ENCODE peak calls at places on chromosome 10, in ten cellular contexts. One of them, this sample, is unnamed.

GRCh38 chr10:17780727-17781126 is 28.4 kb upstream of the MRC1 start:
- DNase-seq in astrocyte: no peak
- DNase-seq in colonic mucosa: no peak
- DNase-seq in tibial nerve: no peak
- DNase-seq in HCT116: no peak
- DNase-seq in cardiac muscle cell: no peak
- DNase-seq in right atrium auricular region: no peak
- DNase-seq in spleen: no peak
- DNase-seq in SJSA1: no peak
- DNase-seq in fibroblast of lung: no peak
- DNase-seq in this sample: no peak

GRCh38 chr10:25875555-25876165 is 58.4 kb upstream of the MYO3A start:
- DNase-seq in astrocyte: peak; percentile 39
- DNase-seq in colonic mucosa: peak; percentile 80
- DNase-seq in tibial nerve: peak; percentile 81
- DNase-seq in HCT116: peak; percentile 57
- DNase-seq in cardiac muscle cell: peak; percentile 80
- DNase-seq in right atrium auricular region: peak; percentile 74
- DNase-seq in spleen: peak; percentile 82
- DNase-seq in SJSA1: peak; percentile 77
- DNase-seq in fibroblast of lung: peak; percentile 55
- DNase-seq in this sample: peak; percentile 15

GRCh38 chr10:91123246-91123645 is 97.2 kb upstream of the PCGF5 start:
- DNase-seq in astrocyte: no peak
- DNase-seq in colonic mucosa: no peak
- DNase-seq in tibial nerve: no peak
- DNase-seq in HCT116: no peak
- DNase-seq in cardiac muscle cell: no peak
- DNase-seq in right atrium auricular region: no peak
- DNase-seq in spleen: no peak
- DNase-seq in SJSA1: no peak
- DNase-seq in fibroblast of lung: no peak
- DNase-seq in this sample: no peak

GRCh38 chr10:6200588-6201510 is 1.9 kb upstream of the PFKFB3 start:
- DNase-seq in astrocyte: no peak
- DNase-seq in colonic mucosa: peak; percentile 56
- DNase-seq in tibial nerve: no peak
- DNase-seq in HCT116: no peak
- DNase-seq in cardiac muscle cell: no peak
- DNase-seq in right atrium auricular region: no peak
- DNase-seq in spleen: peak; percentile 88
- DNase-seq in SJSA1: no peak
- DNase-seq in fibroblast of lung: peak; percentile 21
- DNase-seq in this sample: peak; percentile 6

GRCh38 chr10:43890124-43890523 is 241.4 kb upstream of the ZNF32 start:
- DNase-seq in astrocyte: peak; percentile 89
- DNase-seq in colonic mucosa: no peak
- DNase-seq in tibial nerve: no peak
- DNase-seq in HCT116: no peak
- DNase-seq in cardiac muscle cell: peak; percentile 49
- DNase-seq in right atrium auricular region: no peak
- DNase-seq in spleen: no peak
- DNase-seq in SJSA1: no peak
- DNase-seq in fibroblast of lung: peak; percentile 93
- DNase-seq in this sample: no peak

GRCh38 chr10:2979267-2979660 is 88.1 kb upstream of the PFKP start:
- DNase-seq in astrocyte: peak; percentile 26
- DNase-seq in colonic mucosa: no peak
- DNase-seq in tibial nerve: peak; percentile 28
- DNase-seq in HCT116: no peak
- DNase-seq in cardiac muscle cell: peak; percentile 69
- DNase-seq in right atrium auricular region: no peak
- DNase-seq in spleen: no peak
- DNase-seq in SJSA1: no peak
- DNase-seq in fibroblast of lung: peak; percentile 47
- DNase-seq in this sample: no peak

GRCh38 chr10:104146871-104147270 is 24.9 kb downstream of the SFR1 start:
- DNase-seq in astrocyte: no peak
- DNase-seq in colonic mucosa: no peak
- DNase-seq in tibial nerve: no peak
- DNase-seq in HCT116: no peak
- DNase-seq in cardiac muscle cell: no peak
- DNase-seq in right atrium auricular region: no peak
- DNase-seq in spleen: no peak
- DNase-seq in SJSA1: no peak
- DNase-seq in fibroblast of lung: no peak
- DNase-seq in this sample: no peak

GRCh38 chr10:109934958-109935793 is 11.9 kb upstream of the XPNPEP1 start:
- DNase-seq in astrocyte: peak; percentile 86
- DNase-seq in colonic mucosa: no peak
- DNase-seq in tibial nerve: peak; percentile 28
- DNase-seq in HCT116: no peak
- DNase-seq in cardiac muscle cell: peak; percentile 68
- DNase-seq in right atrium auricular region: no peak
- DNase-seq in spleen: no peak
- DNase-seq in SJSA1: no peak
- DNase-seq in fibroblast of lung: peak; percentile 90
- DNase-seq in this sample: peak; percentile 46

GRCh38 chr10:116767235-116767634 is 24.9 kb upstream of the HSPA12A start:
- DNase-seq in astrocyte: no peak
- DNase-seq in colonic mucosa: peak; percentile 75
- DNase-seq in tibial nerve: no peak
- DNase-seq in HCT116: no peak
- DNase-seq in cardiac muscle cell: peak; percentile 33
- DNase-seq in right atrium auricular region: no peak
- DNase-seq in spleen: no peak
- DNase-seq in SJSA1: no peak
- DNase-seq in fibroblast of lung: peak; percentile 5
- DNase-seq in this sample: no peak

GRCh38 chr10:89301231-89301630 is 615 bp upstream of the IFIT2 start:
- DNase-seq in astrocyte: peak; percentile 30
- DNase-seq in colonic mucosa: peak; percentile 35
- DNase-seq in tibial nerve: peak; percentile 51
- DNase-seq in HCT116: no peak
- DNase-seq in cardiac muscle cell: peak; percentile 66
- DNase-seq in right atrium auricular region: no peak
- DNase-seq in spleen: no peak
- DNase-seq in SJSA1: no peak
- DNase-seq in fibroblast of lung: peak; percentile 53
- DNase-seq in this sample: no peak

GRCh38 chr10:114427124-114427852 is 23.0 kb upstream of the AFAP1L2 start:
- DNase-seq in astrocyte: no peak
- DNase-seq in colonic mucosa: no peak
- DNase-seq in tibial nerve: no peak
- DNase-seq in HCT116: no peak
- DNase-seq in cardiac muscle cell: peak; percentile 27
- DNase-seq in right atrium auricular region: no peak
- DNase-seq in spleen: no peak
- DNase-seq in SJSA1: no peak
- DNase-seq in fibroblast of lung: no peak
- DNase-seq in this sample: no peak

GRCh38 chr10:3109633-3110032 is 42.3 kb downstream of the PFKP start:
- DNase-seq in astrocyte: no peak
- DNase-seq in colonic mucosa: no peak
- DNase-seq in tibial nerve: no peak
- DNase-seq in HCT116: no peak
- DNase-seq in cardiac muscle cell: no peak
- DNase-seq in right atrium auricular region: no peak
- DNase-seq in spleen: no peak
- DNase-seq in SJSA1: no peak
- DNase-seq in fibroblast of lung: no peak
- DNase-seq in this sample: no peak

GRCh38 chr10:2888403-2889004 is 178.8 kb upstream of the PFKP start:
- DNase-seq in astrocyte: no peak
- DNase-seq in colonic mucosa: no peak
- DNase-seq in tibial nerve: no peak
- DNase-seq in HCT116: no peak
- DNase-seq in cardiac muscle cell: no peak
- DNase-seq in right atrium auricular region: no peak
- DNase-seq in spleen: no peak
- DNase-seq in SJSA1: no peak
- DNase-seq in fibroblast of lung: no peak
- DNase-seq in this sample: no peak

GRCh38 chr10:34538291-34538829 is 276.7 kb downstream of the PARD3 start:
- DNase-seq in astrocyte: no peak
- DNase-seq in colonic mucosa: no peak
- DNase-seq in tibial nerve: no peak
- DNase-seq in HCT116: no peak
- DNase-seq in cardiac muscle cell: no peak
- DNase-seq in right atrium auricular region: no peak
- DNase-seq in spleen: no peak
- DNase-seq in SJSA1: no peak
- DNase-seq in fibroblast of lung: peak; percentile 27
- DNase-seq in this sample: no peak

GRCh38 chr10:132960651-132961419 is 18.5 kb upstream of the CFAP46 start:
- DNase-seq in astrocyte: no peak
- DNase-seq in colonic mucosa: no peak
- DNase-seq in tibial nerve: no peak
- DNase-seq in HCT116: no peak
- DNase-seq in cardiac muscle cell: no peak
- DNase-seq in right atrium auricular region: no peak
- DNase-seq in spleen: peak; percentile 71
- DNase-seq in SJSA1: no peak
- DNase-seq in fibroblast of lung: no peak
- DNase-seq in this sample: no peak

GRCh38 chr10:72449842-72450495 is 95.2 kb upstream of the DNAJB12 start:
- DNase-seq in astrocyte: no peak
- DNase-seq in colonic mucosa: peak; percentile 37
- DNase-seq in tibial nerve: no peak
- DNase-seq in HCT116: no peak
- DNase-seq in cardiac muscle cell: no peak
- DNase-seq in right atrium auricular region: no peak
- DNase-seq in spleen: no peak
- DNase-seq in SJSA1: no peak
- DNase-seq in fibroblast of lung: no peak
- DNase-seq in this sample: no peak

GRCh38 chr10:104492349-104492940 is 138.8 kb downstream of the CFAP58 start:
- DNase-seq in astrocyte: peak; percentile 30
- DNase-seq in colonic mucosa: no peak
- DNase-seq in tibial nerve: no peak
- DNase-seq in HCT116: no peak
- DNase-seq in cardiac muscle cell: no peak
- DNase-seq in right atrium auricular region: no peak
- DNase-seq in spleen: no peak
- DNase-seq in SJSA1: no peak
- DNase-seq in fibroblast of lung: peak; percentile 43
- DNase-seq in this sample: no peak

GRCh38 chr10:34549001-34549400 is 266.1 kb downstream of the PARD3 start:
- DNase-seq in astrocyte: no peak
- DNase-seq in colonic mucosa: no peak
- DNase-seq in tibial nerve: no peak
- DNase-seq in HCT116: no peak
- DNase-seq in cardiac muscle cell: no peak
- DNase-seq in right atrium auricular region: no peak
- DNase-seq in spleen: no peak
- DNase-seq in SJSA1: no peak
- DNase-seq in fibroblast of lung: no peak
- DNase-seq in this sample: no peak

GRCh38 chr10:79378383-79378646 is 31.0 kb downstream of the PPIF start:
- DNase-seq in astrocyte: no peak
- DNase-seq in colonic mucosa: no peak
- DNase-seq in tibial nerve: no peak
- DNase-seq in HCT116: no peak
- DNase-seq in cardiac muscle cell: no peak
- DNase-seq in right atrium auricular region: no peak
- DNase-seq in spleen: peak; percentile 30
- DNase-seq in SJSA1: no peak
- DNase-seq in fibroblast of lung: no peak
- DNase-seq in this sample: no peak

GRCh38 chr10:43078175-43078985 is 1.5 kb downstream of the RET start:
- DNase-seq in astrocyte: no peak
- DNase-seq in colonic mucosa: no peak
- DNase-seq in tibial nerve: no peak
- DNase-seq in HCT116: no peak
- DNase-seq in cardiac muscle cell: no peak
- DNase-seq in right atrium auricular region: no peak
- DNase-seq in spleen: no peak
- DNase-seq in SJSA1: no peak
- DNase-seq in fibroblast of lung: no peak
- DNase-seq in this sample: no peak

GRCh38 chr10:43121444-43121843 is 16.8 kb upstream of the CSGALNACT2 start:
- DNase-seq in astrocyte: no peak
- DNase-seq in colonic mucosa: no peak
- DNase-seq in tibial nerve: peak; percentile 32
- DNase-seq in HCT116: no peak
- DNase-seq in cardiac muscle cell: peak; percentile 66
- DNase-seq in right atrium auricular region: no peak
- DNase-seq in spleen: peak; percentile 67
- DNase-seq in SJSA1: peak; percentile 38
- DNase-seq in fibroblast of lung: no peak
- DNase-seq in this sample: no peak

GRCh38 chr10:60388709-60389241 is 900 bp downstream of the ANK3 start:
- DNase-seq in astrocyte: no peak
- DNase-seq in colonic mucosa: no peak
- DNase-seq in tibial nerve: no peak
- DNase-seq in HCT116: no peak
- DNase-seq in cardiac muscle cell: no peak
- DNase-seq in right atrium auricular region: no peak
- DNase-seq in spleen: no peak
- DNase-seq in SJSA1: no peak
- DNase-seq in fibroblast of lung: no peak
- DNase-seq in this sample: no peak
- H3K4me1 ChIP-seq in astrocyte: peaks cover 30% of the 10 kb centered on the region
- H3K4me1 ChIP-seq in colonic mucosa: no peaks in the 10 kb centered on the region
- H3K4me1 ChIP-seq in tibial nerve: peaks cover 9% of the 10 kb centered on the region
- H3K4me1 ChIP-seq in HCT116: peaks cover 8% of the 10 kb centered on the region
- H3K4me1 ChIP-seq in cardiac muscle cell: peaks cover 13% of the 10 kb centered on the region
- H3K4me1 ChIP-seq in right atrium auricular region: no peaks in the 10 kb centered on the region
- H3K4me1 ChIP-seq in spleen: peaks cover 23% of the 10 kb centered on the region
- H3K4me1 ChIP-seq in SJSA1: peaks cover 17% of the 10 kb centered on the region
- H3K4me1 ChIP-seq in fibroblast of lung: peaks cover 6% of the 10 kb centered on the region
- H3K4me1 ChIP-seq in this sample: no peaks in the 10 kb centered on the region

GRCh38 chr10:102650655-102651454 is 6.6 kb downstream of the TRIM8 start:
- DNase-seq in astrocyte: no peak
- DNase-seq in colonic mucosa: no peak
- DNase-seq in tibial nerve: no peak
- DNase-seq in HCT116: no peak
- DNase-seq in cardiac muscle cell: no peak
- DNase-seq in right atrium auricular region: no peak
- DNase-seq in spleen: peak; percentile 79
- DNase-seq in SJSA1: no peak
- DNase-seq in fibroblast of lung: no peak
- DNase-seq in this sample: no peak
- H3K4me3 ChIP-seq in astrocyte: no peak overlapping the region
- H3K4me3 ChIP-seq in colonic mucosa: no peak overlapping the region
- H3K4me3 ChIP-seq in tibial nerve: peak overlapping the region; percentile 99
- H3K4me3 ChIP-seq in HCT116: no peak overlapping the region
- H3K4me3 ChIP-seq in cardiac muscle cell: no peak overlapping the region
- H3K4me3 ChIP-seq in right atrium auricular region: no peak overlapping the region
- H3K4me3 ChIP-seq in spleen: peak overlapping the region; percentile 98
- H3K4me3 ChIP-seq in SJSA1: no peak overlapping the region
- H3K4me3 ChIP-seq in fibroblast of lung: no peak overlapping the region
- H3K4me3 ChIP-seq in this sample: no peak overlapping the region

GRCh38 chr10:21516270-21517131 is 9.0 kb downstream of the SKIDA1 start:
- DNase-seq in astrocyte: peak; percentile 67
- DNase-seq in colonic mucosa: peak; percentile 43
- DNase-seq in tibial nerve: no peak
- DNase-seq in HCT116: no peak
- DNase-seq in cardiac muscle cell: peak; percentile 86
- DNase-seq in right atrium auricular region: no peak
- DNase-seq in spleen: peak; percentile 89
- DNase-seq in SJSA1: peak; percentile 64
- DNase-seq in fibroblast of lung: peak; percentile 78
- DNase-seq in this sample: no peak
- H3K4me1 ChIP-seq in astrocyte: peaks cover 57% of the 10 kb centered on the region
- H3K4me1 ChIP-seq in colonic mucosa: no peaks in the 10 kb centered on the region
- H3K4me1 ChIP-seq in tibial nerve: peaks cover 5% of the 10 kb centered on the region
- H3K4me1 ChIP-seq in HCT116: peaks cover 13% of the 10 kb centered on the region
- H3K4me1 ChIP-seq in cardiac muscle cell: peaks cover 42% of the 10 kb centered on the region
- H3K4me1 ChIP-seq in right atrium auricular region: no peaks in the 10 kb centered on the region
- H3K4me1 ChIP-seq in spleen: peaks cover 48% of the 10 kb centered on the region
- H3K4me1 ChIP-seq in SJSA1: peaks cover 36% of the 10 kb centered on the region
- H3K4me1 ChIP-seq in fibroblast of lung: peaks cover 3% of the 10 kb centered on the region
- H3K4me1 ChIP-seq in this sample: peaks cover 37% of the 10 kb centered on the region

GRCh38 chr10:45580781-45581496 is 91.6 kb downstream of the ZFAND4 start:
- DNase-seq in astrocyte: no peak
- DNase-seq in colonic mucosa: peak; percentile 53
- DNase-seq in tibial nerve: no peak
- DNase-seq in HCT116: no peak
- DNase-seq in cardiac muscle cell: no peak
- DNase-seq in right atrium auricular region: no peak
- DNase-seq in spleen: no peak
- DNase-seq in SJSA1: no peak
- DNase-seq in fibroblast of lung: no peak
- DNase-seq in this sample: no peak
- H3K4me3 ChIP-seq in astrocyte: no peak overlapping the region
- H3K4me3 ChIP-seq in colonic mucosa: peak overlapping the region; percentile 26
- H3K4me3 ChIP-seq in tibial nerve: no peak overlapping the region
- H3K4me3 ChIP-seq in HCT116: no peak overlapping the region
- H3K4me3 ChIP-seq in cardiac muscle cell: no peak overlapping the region
- H3K4me3 ChIP-seq in right atrium auricular region: no peak overlapping the region
- H3K4me3 ChIP-seq in spleen: peak overlapping the region; percentile 63
- H3K4me3 ChIP-seq in SJSA1: no peak overlapping the region
- H3K4me3 ChIP-seq in fibroblast of lung: no peak overlapping the region
- H3K4me3 ChIP-seq in this sample: peak overlapping the region; percentile 70